ENCODE peak calls at places on chromosomes 2 and 18, in eight cellular contexts. H is psoas muscle, A is bronchial epithelial cell, Y is BJ, P is dorsolateral prefrontal cortex, V is right atrium auricular region, U is AG09309, X is GM12878. I is an unnamed sample.

GRCh38 chr2:46002507-46002883 is 294.7 kb upstream of the EPAS1 start:
- DNase-seq in H (no peak), A (peak), Y (no peak), P (no peak), V (no peak), U (no peak), X (no peak), I (no peak)

GRCh38 chr2:107062599-107063196 is 176.7 kb upstream of the ST6GAL2 start:
- DNase-seq in H (no peak), A (no peak), Y (no peak), P (no peak), V (no peak), U (no peak), X (no peak), I (no peak)

GRCh38 chr2:74297391-74297790 is 45.8 kb downstream of the SLC4A5 start:
- DNase-seq in H (no peak), A (no peak), Y (no peak), P (no peak), V (no peak), U (no peak), X (peak), I (no peak)

GRCh38 chr18:79987566-79987965 is 797 bp downstream of the TXNL4A start:
- DNase-seq in H (no peak), A (peak), Y (no peak), P (no peak), V (no peak), U (no peak), X (no peak), I (no peak)

GRCh38 chr2:71505770-71506140 is 52.4 kb downstream of the DYSF start:
- DNase-seq in H (no peak), A (no peak), Y (no peak), P (no peak), V (no peak), U (no peak), X (no peak), I (no peak)

GRCh38 chr2:200689115-200689514 is 103.3 kb downstream of the AOX1 start:
- DNase-seq in H (no peak), A (no peak), Y (no peak), P (no peak), V (no peak), U (no peak), X (no peak), I (no peak)

GRCh38 chr18:7094432-7094831 is 23.2 kb downstream of the LAMA1 start:
- DNase-seq in H (no peak), A (no peak), Y (no peak), P (no peak), V (no peak), U (no peak), X (no peak), I (no peak)

GRCh38 chr2:107545066-107545465 is 281.6 kb upstream of the RGPD4 start:
- DNase-seq in H (no peak), A (no peak), Y (no peak), P (no peak), V (no peak), U (no peak), X (no peak), I (no peak)

GRCh38 chr2:186201371-186201770 is 284.7 kb upstream of the ZC3H15 start:
- DNase-seq in H (no peak), A (peak), Y (no peak), P (no peak), V (no peak), U (no peak), X (no peak), I (no peak)

GRCh38 chr2:25339791-25340339 is 1.9 kb downstream of the DNMT3A start:
- DNase-seq in H (peak), A (no peak), Y (no peak), P (no peak), V (no peak), U (no peak), X (no peak), I (no peak)

GRCh38 chr2:193270816-193271215 is 1076.1 kb upstream of the TMEFF2 start:
- DNase-seq in H (no peak), A (no peak), Y (no peak), P (no peak), V (no peak), U (no peak), X (no peak), I (no peak)

GRCh38 chr2:105771841-105772240 is 27.1 kb downstream of the NCK2 start:
- DNase-seq in H (no peak), A (no peak), Y (no peak), P (no peak), V (no peak), U (no peak), X (no peak), I (no peak)

GRCh38 chr2:61758991-61759390 is 94.9 kb downstream of the FAM161A start:
- DNase-seq in H (no peak), A (peak), Y (peak), P (no peak), V (no peak), U (peak), X (no peak), I (no peak)

GRCh38 chr2:174544156-174544555 is 53.4 kb downstream of the WIPF1 start:
- DNase-seq in H (no peak), A (no peak), Y (no peak), P (peak), V (no peak), U (no peak), X (no peak), I (no peak)

GRCh38 chr2:234324151-234324550 is 172.7 kb downstream of the ARL4C start:
- DNase-seq in H (no peak), A (no peak), Y (no peak), P (no peak), V (no peak), U (no peak), X (no peak), I (no peak)

GRCh38 chr2:142180820-142181533 is 50.2 kb upstream of the LRP1B start:
- DNase-seq in H (peak), A (peak), Y (no peak), P (no peak), V (no peak), U (no peak), X (no peak), I (no peak)

GRCh38 chr2:86037795-86038192 is 67.9 kb downstream of the POLR1A start:
- DNase-seq in H (no peak), A (no peak), Y (no peak), P (peak), V (no peak), U (no peak), X (no peak), I (no peak)

GRCh38 chr2:37181726-37182684 is 6.5 kb downstream of the SULT6B1 start:
- DNase-seq in H (no peak), A (no peak), Y (peak), P (no peak), V (no peak), U (no peak), X (no peak), I (peak)

GRCh38 chr18:5425721-5426120 is 118.1 kb downstream of the EPB41L3 start:
- DNase-seq in H (no peak), A (no peak), Y (no peak), P (no peak), V (no peak), U (no peak), X (no peak), I (no peak)

GRCh38 chr2:11716689-11717321 is 29.6 kb upstream of the LPIN1 start:
- DNase-seq in H (no peak), A (peak), Y (no peak), P (no peak), V (no peak), U (no peak), X (no peak), I (no peak)

GRCh38 chr2:35428548-35428947 is 927.0 kb upstream of the CRIM1 start:
- DNase-seq in H (no peak), A (peak), Y (no peak), P (peak), V (no peak), U (no peak), X (no peak), I (no peak)

GRCh38 chr2:88709117-88709739 is 17.8 kb downstream of the RPIA start:
- DNase-seq in H (no peak), A (peak), Y (no peak), P (no peak), V (no peak), U (no peak), X (no peak), I (no peak)

GRCh38 chr2:210474776-210475175 is 1.8 kb downstream of the LANCL1 start:
- DNase-seq in H (no peak), A (no peak), Y (no peak), P (no peak), V (no peak), U (no peak), X (no peak), I (no peak)

GRCh38 chr2:43065871-43066270 is 160.5 kb downstream of the ZFP36L2 start:
- DNase-seq in H (no peak), A (no peak), Y (no peak), P (no peak), V (no peak), U (no peak), X (no peak), I (no peak)

GRCh38 chr2:196685792-196686191 is 46.3 kb downstream of the CCDC150 start:
- DNase-seq in H (no peak), A (no peak), Y (no peak), P (no peak), V (no peak), U (no peak), X (no peak), I (no peak)

GRCh38 chr2:155332016-155332415 is 633.5 kb downstream of the KCNJ3 start:
- DNase-seq in H (no peak), A (no peak), Y (no peak), P (no peak), V (no peak), U (no peak), X (no peak), I (no peak)

GRCh38 chr2:26504002-26504401 is 26.1 kb upstream of the OTOF start:
- DNase-seq in H (peak), A (no peak), Y (no peak), P (no peak), V (no peak), U (no peak), X (no peak), I (no peak)

GRCh38 chr18:11119962-11120361 is 29.4 kb downstream of the PIEZO2 start:
- DNase-seq in H (no peak), A (no peak), Y (peak), P (no peak), V (no peak), U (peak), X (no peak), I (no peak)

GRCh38 chr2:133412637-133413164 is 155.6 kb downstream of the NCKAP5 start:
- DNase-seq in H (no peak), A (no peak), Y (no peak), P (no peak), V (no peak), U (no peak), X (no peak), I (no peak)

GRCh38 chr2:38178556-38179419 is 102.8 kb upstream of the CYP1B1 start:
- DNase-seq in H (no peak), A (no peak), Y (peak), P (no peak), V (peak), U (no peak), X (peak), I (no peak)

GRCh38 chr2:207159002-207159401 is 6.7 kb downstream of the KLF7 start:
- DNase-seq in H (no peak), A (no peak), Y (no peak), P (no peak), V (no peak), U (no peak), X (no peak), I (no peak)

GRCh38 chr2:46096272-46096671 is 200.9 kb upstream of the EPAS1 start:
- DNase-seq in H (no peak), A (peak), Y (no peak), P (no peak), V (no peak), U (no peak), X (no peak), I (no peak)

GRCh38 chr2:173676647-173677046 is 288.5 kb downstream of the SP3 start:
- DNase-seq in H (no peak), A (peak), Y (no peak), P (no peak), V (no peak), U (no peak), X (no peak), I (no peak)

GRCh38 chr2:44268259-44268649 is 7.0 kb upstream of the SLC3A1 start:
- DNase-seq in H (no peak), A (peak), Y (no peak), P (no peak), V (no peak), U (no peak), X (no peak), I (peak)

GRCh38 chr2:44273076-44273475 is 2.2 kb upstream of the SLC3A1 start:
- DNase-seq in H (no peak), A (no peak), Y (no peak), P (no peak), V (no peak), U (no peak), X (no peak), I (no peak)

GRCh38 chr2:44271296-44271695 is 4.0 kb upstream of the SLC3A1 start:
- DNase-seq in H (no peak), A (no peak), Y (no peak), P (no peak), V (no peak), U (no peak), X (no peak), I (no peak)

GRCh38 chr2:44269831-44270230 is 5.4 kb upstream of the SLC3A1 start:
- DNase-seq in H (no peak), A (no peak), Y (no peak), P (peak), V (no peak), U (no peak), X (no peak), I (no peak)

DNA sequence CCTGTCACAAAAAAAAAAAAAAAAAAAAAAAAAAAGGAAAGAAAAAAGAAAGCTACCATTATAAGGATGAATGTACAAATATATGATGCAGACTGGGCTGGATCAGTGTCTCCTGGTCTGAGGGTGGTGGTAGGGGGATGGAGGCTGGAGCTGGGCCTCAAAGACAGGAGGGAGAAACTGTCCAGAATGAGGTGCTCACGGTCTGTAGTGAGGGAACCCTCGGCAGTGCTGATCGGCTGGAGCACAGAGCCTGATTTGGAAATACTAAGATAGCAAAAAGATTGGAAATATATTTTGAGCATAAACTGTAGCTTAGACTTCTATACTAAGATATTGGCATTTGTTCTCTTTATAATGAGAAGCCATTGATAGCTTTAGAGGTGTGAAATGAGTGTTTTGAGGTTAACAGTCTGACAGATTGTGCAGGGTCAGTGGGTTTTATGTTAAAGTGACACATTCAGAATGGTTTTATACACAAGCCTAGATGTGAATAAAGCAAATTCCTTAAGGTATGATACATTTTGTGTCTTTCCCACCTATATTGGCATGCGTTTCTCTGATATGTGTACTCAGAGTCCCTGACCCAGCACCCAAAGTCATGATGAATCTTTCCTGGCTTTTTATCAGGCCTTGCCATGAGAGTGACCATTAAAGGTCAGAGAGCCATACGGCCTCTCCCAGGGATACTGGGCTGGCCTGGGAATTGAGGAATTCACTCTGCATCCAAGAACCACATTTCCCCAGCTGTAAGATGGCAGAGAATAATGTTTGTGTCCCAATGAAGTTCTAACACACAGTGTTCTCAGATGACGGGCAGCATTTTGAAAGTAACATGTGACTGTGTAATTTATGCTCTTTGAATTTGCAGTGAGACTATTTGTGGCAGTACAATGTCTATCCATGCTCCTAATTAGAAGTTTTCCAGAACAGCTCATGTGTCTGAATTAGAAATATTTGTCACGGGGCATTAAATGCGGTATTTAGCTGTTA is 7.7 kb upstream of the SLC3A1 start:
- DNase-seq in H (no peak), A (no peak), Y (no peak), P (no peak), V (no peak), U (no peak), X (no peak), I (peak)
- H3K4me3 ChIP-seq in H (no peak), A (no peak), Y (no peak), P (no peak), V (no peak), U (no peak), X (no peak), I (no peak)

GRCh38 chr2:160291382-160291781 is 91.3 kb upstream of the ITGB6 start:
- DNase-seq in H (no peak), A (no peak), Y (no peak), P (no peak), V (no peak), U (no peak), X (no peak), I (no peak)
- TF ChIP-seq CTCF in H (peak), A (no peak), Y (no peak), P (no peak), V (peak), U (no peak), X (no peak), I (no peak)

DNA sequence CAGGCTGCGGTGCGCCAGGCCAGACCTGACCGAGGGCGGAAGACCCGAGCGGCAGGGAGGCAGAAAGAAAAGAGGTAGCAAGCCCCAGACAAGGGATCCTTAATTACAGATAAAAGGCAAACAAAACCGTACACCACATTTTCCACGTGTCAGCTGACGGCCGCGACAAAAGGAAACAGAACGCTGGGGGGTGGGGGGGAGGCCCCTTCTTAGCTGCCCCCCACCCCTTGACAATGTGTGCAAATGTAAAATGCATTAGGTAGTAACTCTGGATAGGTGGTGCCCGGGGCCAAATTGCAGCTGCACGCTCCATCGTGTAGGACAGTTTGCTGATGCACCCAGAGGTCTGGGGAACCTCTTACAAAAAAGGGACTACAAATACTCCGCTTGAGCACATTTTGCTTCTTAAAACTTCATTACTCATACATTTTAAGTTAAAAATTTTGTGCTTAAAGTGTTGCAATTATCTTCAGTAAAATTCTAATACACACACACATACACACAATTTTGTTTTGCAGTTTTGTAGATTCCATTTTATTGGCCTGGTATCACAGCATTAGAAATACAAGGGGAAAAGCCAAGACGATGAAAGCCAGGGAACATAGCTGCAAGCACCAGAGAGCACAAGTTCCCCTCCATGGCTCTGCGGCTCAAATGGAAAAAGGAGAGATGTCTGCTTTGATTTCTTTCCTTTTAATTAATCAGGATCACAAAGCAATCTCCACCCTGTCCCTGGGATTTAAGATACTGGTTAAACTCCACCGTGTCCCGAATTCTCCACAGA is 582.2 kb downstream of the ZEB2 start:
- DNase-seq in H (no peak), A (no peak), Y (no peak), P (no peak), V (no peak), U (no peak), X (no peak), I (no peak)
- H3K4me3 ChIP-seq in H (peak), A (peak), Y (peak), P (peak), V (peak), U (peak), X (peak), I (peak)

DNA sequence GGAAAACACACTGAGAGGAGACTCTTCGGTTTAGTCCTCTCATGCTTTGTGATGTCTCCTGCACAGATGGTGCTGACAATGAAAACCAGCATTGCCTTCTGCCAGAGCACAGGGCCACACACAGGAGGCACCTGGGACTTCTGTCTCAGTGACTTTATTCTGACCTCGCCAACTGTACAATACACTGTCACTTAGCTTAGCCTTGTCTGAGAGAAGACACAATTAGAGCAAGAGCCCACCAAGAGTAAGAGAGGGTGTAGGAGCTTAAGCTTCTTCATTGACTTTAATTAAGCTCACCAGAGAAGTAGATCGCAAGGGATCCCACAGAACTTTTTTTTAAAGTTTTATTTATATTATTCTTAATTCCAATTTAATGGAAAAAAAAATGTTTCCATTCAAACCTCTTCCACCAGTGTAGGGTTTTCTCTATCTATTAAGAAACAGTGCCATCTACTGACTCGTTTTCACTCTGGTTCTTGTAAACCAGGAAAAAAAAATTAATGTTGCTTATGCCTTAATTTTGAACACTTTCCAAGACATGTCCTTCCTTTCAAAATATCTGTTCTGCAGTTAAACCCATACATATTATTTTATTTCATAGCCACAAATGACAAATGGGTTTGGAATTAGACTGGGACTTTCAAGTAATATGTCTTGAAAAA is 42.4 kb upstream of the DDX18 start:
- DNase-seq in H (no peak), A (peak), Y (no peak), P (no peak), V (no peak), U (peak), X (no peak), I (peak)
- TF ChIP-seq CTCF in H (no peak), A (peak), Y (peak), P (peak), V (peak), U (peak), X (peak), I (peak)

GRCh38 chr18:61597321-61597720 is 264.1 kb downstream of the CDH20 start:
- DNase-seq in H (no peak), A (no peak), Y (no peak), P (no peak), V (no peak), U (no peak), X (no peak), I (no peak)

GRCh38 chr18:61596296-61596695 is 263.1 kb downstream of the CDH20 start:
- DNase-seq in H (no peak), A (no peak), Y (no peak), P (no peak), V (no peak), U (peak), X (no peak), I (no peak)

GRCh38 chr18:61600422-61600821 is 267.2 kb downstream of the CDH20 start:
- DNase-seq in H (no peak), A (no peak), Y (no peak), P (no peak), V (no peak), U (no peak), X (no peak), I (no peak)

GRCh38 chr18:61591200-61591719 is 258.0 kb downstream of the CDH20 start:
- DNase-seq in H (no peak), A (no peak), Y (no peak), P (no peak), V (no peak), U (no peak), X (no peak), I (no peak)

DNA sequence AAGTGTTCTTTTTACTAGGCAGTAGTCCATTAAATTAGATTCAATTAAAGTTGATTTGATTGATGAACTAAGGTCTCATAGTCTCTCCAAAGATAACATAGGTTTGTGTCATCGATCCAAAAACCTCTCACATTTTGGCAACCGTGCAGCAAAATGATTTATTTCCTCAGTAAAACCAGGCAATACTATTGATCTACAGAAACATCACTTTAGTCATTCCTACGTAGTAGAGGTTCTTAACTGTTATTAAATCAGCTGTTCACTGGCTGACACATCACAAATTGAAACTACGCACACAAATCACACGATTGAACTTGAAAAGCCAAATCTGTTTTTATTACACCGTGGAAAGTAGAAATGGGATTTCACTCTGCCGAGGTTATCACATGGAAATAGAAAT is 262.4 kb downstream of the CDH20 start:
- DNase-seq in H (no peak), A (no peak), Y (no peak), P (no peak), V (no peak), U (no peak), X (no peak), I (no peak)
- H3K4me3 ChIP-seq in H (peak), A (no peak), Y (no peak), P (no peak), V (no peak), U (no peak), X (no peak), I (no peak)